ENCODE peak calls at places on chromosomes 13 and 19, in ten cellular contexts. One of them, this sample, is unnamed.

GRCh38 chr19:2619076-2619475 is 83.4 kb downstream of the GNG7 start:
- DNase-seq in RWPE2: no peak
- DNase-seq in choroid plexus epithelial cell: no peak
- DNase-seq in effector CD4-positive, alpha-beta T cell: no peak
- DNase-seq in tibial nerve: no peak
- DNase-seq in T-helper 9 cell: no peak
- DNase-seq in HL-60: no peak
- DNase-seq in A549: no peak
- DNase-seq in caudate nucleus: no peak
- DNase-seq in activated CD8-positive, alpha-beta T cell treated with anti-CD3 and anti-CD28 coated beads for 36 hours: no peak
- DNase-seq in this sample: no peak

GRCh38 chr13:50457430-50458393 is 385.8 kb downstream of the DLEU7 start:
- DNase-seq in RWPE2: no peak
- DNase-seq in choroid plexus epithelial cell: no peak
- DNase-seq in effector CD4-positive, alpha-beta T cell: no peak
- DNase-seq in tibial nerve: no peak
- DNase-seq in T-helper 9 cell: no peak
- DNase-seq in HL-60: peak; percentile 73
- DNase-seq in A549: peak; percentile 1
- DNase-seq in caudate nucleus: no peak
- DNase-seq in activated CD8-positive, alpha-beta T cell treated with anti-CD3 and anti-CD28 coated beads for 36 hours: no peak
- DNase-seq in this sample: no peak

GRCh38 chr19:6263306-6264076 is 16.3 kb downstream of the MLLT1 start:
- DNase-seq in RWPE2: no peak
- DNase-seq in choroid plexus epithelial cell: no peak
- DNase-seq in effector CD4-positive, alpha-beta T cell: no peak
- DNase-seq in tibial nerve: no peak
- DNase-seq in T-helper 9 cell: no peak
- DNase-seq in HL-60: no peak
- DNase-seq in A549: no peak
- DNase-seq in caudate nucleus: no peak
- DNase-seq in activated CD8-positive, alpha-beta T cell treated with anti-CD3 and anti-CD28 coated beads for 36 hours: no peak
- DNase-seq in this sample: no peak

GRCh38 chr19:16023558-16023915 is 52.8 kb upstream of the TPM4 start:
- DNase-seq in RWPE2: peak; percentile 55
- DNase-seq in choroid plexus epithelial cell: no peak
- DNase-seq in effector CD4-positive, alpha-beta T cell: no peak
- DNase-seq in tibial nerve: no peak
- DNase-seq in T-helper 9 cell: no peak
- DNase-seq in HL-60: no peak
- DNase-seq in A549: no peak
- DNase-seq in caudate nucleus: no peak
- DNase-seq in activated CD8-positive, alpha-beta T cell treated with anti-CD3 and anti-CD28 coated beads for 36 hours: no peak
- DNase-seq in this sample: no peak

GRCh38 chr13:32829676-32830091 is 186.5 kb upstream of the KL start:
- DNase-seq in RWPE2: peak; percentile 77
- DNase-seq in choroid plexus epithelial cell: peak; percentile 74
- DNase-seq in effector CD4-positive, alpha-beta T cell: no peak
- DNase-seq in tibial nerve: no peak
- DNase-seq in T-helper 9 cell: no peak
- DNase-seq in HL-60: no peak
- DNase-seq in A549: peak; percentile 34
- DNase-seq in caudate nucleus: no peak
- DNase-seq in activated CD8-positive, alpha-beta T cell treated with anti-CD3 and anti-CD28 coated beads for 36 hours: peak; percentile 23
- DNase-seq in this sample: no peak

GRCh38 chr19:49127674-49128544 is 8.6 kb downstream of the PPFIA3 start:
- DNase-seq in RWPE2: peak; percentile 94
- DNase-seq in choroid plexus epithelial cell: peak; percentile 98
- DNase-seq in effector CD4-positive, alpha-beta T cell: peak; percentile 87
- DNase-seq in tibial nerve: peak; percentile 91
- DNase-seq in T-helper 9 cell: peak; percentile 94
- DNase-seq in HL-60: peak; percentile 94
- DNase-seq in A549: peak; percentile 99
- DNase-seq in caudate nucleus: peak; percentile 98
- DNase-seq in activated CD8-positive, alpha-beta T cell treated with anti-CD3 and anti-CD28 coated beads for 36 hours: peak; percentile 95
- DNase-seq in this sample: peak; percentile 87

GRCh38 chr13:24650157-24650556 is 30.1 kb upstream of the ATP12A start:
- DNase-seq in RWPE2: no peak
- DNase-seq in choroid plexus epithelial cell: peak; percentile 48
- DNase-seq in effector CD4-positive, alpha-beta T cell: no peak
- DNase-seq in tibial nerve: no peak
- DNase-seq in T-helper 9 cell: no peak
- DNase-seq in HL-60: no peak
- DNase-seq in A549: no peak
- DNase-seq in caudate nucleus: no peak
- DNase-seq in activated CD8-positive, alpha-beta T cell treated with anti-CD3 and anti-CD28 coated beads for 36 hours: no peak
- DNase-seq in this sample: no peak

GRCh38 chr13:42760949-42761348 is 20.4 kb upstream of the FAM216B start:
- DNase-seq in RWPE2: no peak
- DNase-seq in choroid plexus epithelial cell: peak; percentile 53
- DNase-seq in effector CD4-positive, alpha-beta T cell: no peak
- DNase-seq in tibial nerve: peak; percentile 12
- DNase-seq in T-helper 9 cell: no peak
- DNase-seq in HL-60: no peak
- DNase-seq in A549: no peak
- DNase-seq in caudate nucleus: no peak
- DNase-seq in activated CD8-positive, alpha-beta T cell treated with anti-CD3 and anti-CD28 coated beads for 36 hours: no peak
- DNase-seq in this sample: no peak

This sample was measured in pulmonary artery endothelial cell.